ENCODE peak calls at places on chromosomes 7 and 10, in nine cellular contexts. Q is NCI-H1092 treated with DMSO at 0.1 percent for 48 hours, E is fibroblast of mammary gland, V is aorta, M is stomach, Z is HS-27A, W is NCI-H2081, C is non-pigmented ciliary epithelial cell, T is NCI-H774. L is an unnamed sample.

GRCh38 chr10:23439920-23440875 is 1.3 kb downstream of the OTUD1 start:
- DNase-seq in Q (no peak), E (peak; percentile 78), V (peak; percentile 78), M (peak; percentile 31), Z (no peak), W (no peak), C (no peak), T (no peak), L (no peak)

GRCh38 chr10:74753295-74754211 is 72.8 kb upstream of the KAT6B start:
- DNase-seq in Q (no peak), E (peak; percentile 70), V (no peak), M (peak; percentile 16), Z (no peak), W (no peak), C (no peak), T (no peak), L (peak; percentile 14)

GRCh38 chr7:69814421-69814962 is 216.2 kb downstream of the AUTS2 start:
- DNase-seq in Q (no peak), E (peak; percentile 49), V (no peak), M (no peak), Z (no peak), W (peak; percentile 55), C (no peak), T (no peak), L (no peak)

GRCh38 chr10:14362098-14362497 is 31.4 kb upstream of the FRMD4A start:
- DNase-seq in Q (no peak), E (no peak), V (no peak), M (no peak), Z (no peak), W (no peak), C (no peak), T (no peak), L (no peak)

GRCh38 chr7:151390594-151391357 is 19.1 kb downstream of the WDR86 start:
- DNase-seq in Q (no peak), E (no peak), V (no peak), M (no peak), Z (no peak), W (no peak), C (no peak), T (no peak), L (no peak)

GRCh38 chr7:117666019-117666418 is 186.2 kb downstream of the CFTR start:
- DNase-seq in Q (no peak), E (peak; percentile 47), V (no peak), M (no peak), Z (no peak), W (no peak), C (peak; percentile 74), T (no peak), L (peak; percentile 46)

GRCh38 chr7:20797174-20798080 is 10.7 kb upstream of the SP8 start:
- DNase-seq in Q (peak; percentile 82), E (no peak), V (no peak), M (no peak), Z (no peak), W (peak; percentile 88), C (no peak), T (peak; percentile 56), L (no peak)

GRCh38 chr7:138542183-138542582 is 82.1 kb downstream of the TRIM24 start:
- DNase-seq in Q (no peak), E (no peak), V (no peak), M (no peak), Z (no peak), W (no peak), C (no peak), T (no peak), L (no peak)

GRCh38 chr7:127598318-127598717 is 4.8 kb downstream of the FSCN3 start:
- DNase-seq in Q (no peak), E (peak; percentile 21), V (no peak), M (no peak), Z (no peak), W (no peak), C (no peak), T (no peak), L (no peak)